ENCODE peak calls at places on chromosomes 7 and 10, in seven cellular contexts. H, V, S, U, M, J and A are unnamed samples.

GRCh38 chr7:5349437-5350173 is 66.9 kb downstream of the SLC29A4 start:
- DNase-seq in H (no peak), V (no peak), S (no peak), U (no peak), M (no peak), J (peak; percentile 66), A (no peak)

GRCh38 chr7:93219877-93220276 is 6.4 kb downstream of the HEPACAM2 start:
- DNase-seq in H (no peak), V (no peak), S (no peak), U (no peak), M (no peak), J (no peak), A (no peak)

GRCh38 chr7:66140924-66141323 is 26.3 kb downstream of the CRCP start:
- DNase-seq in H (peak; percentile 85), V (peak; percentile 84), S (peak; percentile 86), U (peak; percentile 82), M (peak; percentile 51), J (peak; percentile 49), A (peak; percentile 87)

GRCh38 chr7:25894902-25895791 is 256.9 kb upstream of the NFE2L3 start:
- DNase-seq in H (peak; percentile 78), V (peak; percentile 2), S (peak; percentile 10), U (peak; percentile 3), M (peak; percentile 78), J (peak; percentile 58), A (peak; percentile 52)

GRCh38 chr7:111090834-111091233 is at the start of gene LRRN3:
- DNase-seq in H (peak; percentile 13), V (peak; percentile 61), S (peak; percentile 57), U (peak; percentile 75), M (peak; percentile 25), J (no peak), A (no peak)

GRCh38 chr7:5578441-5579024 is 154.9 kb upstream of the TNRC18 start:
- DNase-seq in H (no peak), V (no peak), S (no peak), U (no peak), M (no peak), J (no peak), A (no peak)

GRCh38 chr10:126014309-126014708 is 117.9 kb downstream of the FANK1 start:
- DNase-seq in H (no peak), V (peak; percentile 78), S (peak; percentile 23), U (peak; percentile 90), M (no peak), J (no peak), A (peak; percentile 30)

GRCh38 chr7:5276611-5277010 is 6.1 kb upstream of the SLC29A4 start:
- DNase-seq in H (no peak), V (no peak), S (no peak), U (no peak), M (no peak), J (no peak), A (no peak)

GRCh38 chr7:122442929-122443328 is 138.4 kb upstream of the FEZF1 start:
- DNase-seq in H (no peak), V (no peak), S (no peak), U (no peak), M (peak; percentile 78), J (peak; percentile 88), A (no peak)

GRCh38 chr10:82397859-82398258 is 522.9 kb downstream of the NRG3 start:
- DNase-seq in H (no peak), V (no peak), S (no peak), U (no peak), M (peak; percentile 28), J (peak; percentile 96), A (no peak)

GRCh38 chr10:130990536-130990935 is 321.0 kb downstream of the TCERG1L start:
- DNase-seq in H (no peak), V (no peak), S (no peak), U (no peak), M (no peak), J (no peak), A (no peak)

GRCh38 chr7:110534241-110534931 is 556.5 kb upstream of the LRRN3 start:
- DNase-seq in H (peak; percentile 26), V (peak; percentile 71), S (peak; percentile 2), U (peak; percentile 43), M (no peak), J (no peak), A (peak; percentile 97)

GRCh38 chr7:65269150-65269856 is 104.4 kb upstream of the ZNF92 start:
- DNase-seq in H (peak; percentile 90), V (peak; percentile 58), S (peak; percentile 22), U (peak; percentile 84), M (peak; percentile 99), J (peak; percentile 99), A (peak; percentile 12)

GRCh38 chr10:132464256-132465192 is 67.5 kb downstream of the PWWP2B start:
- DNase-seq in H (peak; percentile 59), V (no peak), S (peak; percentile 43), U (no peak), M (no peak), J (no peak), A (no peak)

GRCh38 chr7:20399516-20399915 is 68.8 kb downstream of the ITGB8 start:
- DNase-seq in H (no peak), V (peak; percentile 17), S (peak; percentile 42), U (peak; percentile 55), M (no peak), J (no peak), A (peak; percentile 69)

GRCh38 chr10:56586391-56586790 is 225.3 kb upstream of the ZWINT start:
- DNase-seq in H (no peak), V (no peak), S (no peak), U (no peak), M (peak; percentile 61), J (peak; percentile 50), A (no peak)

GRCh38 chr10:4359003-4359402 is 467.0 kb upstream of the AKR1E2 start:
- DNase-seq in H (no peak), V (no peak), S (peak; percentile 29), U (no peak), M (peak; percentile 79), J (peak; percentile 75), A (peak; percentile 77)

GRCh38 chr7:107715531-107715930 is 28.4 kb upstream of the CBLL1 start:
- DNase-seq in H (no peak), V (peak; percentile 57), S (no peak), U (peak; percentile 64), M (no peak), J (no peak), A (peak; percentile 40)

GRCh38 chr7:121069346-121070100 is 81.0 kb downstream of the CPED1 start:
- DNase-seq in H (no peak), V (peak; percentile 41), S (peak; percentile 20), U (peak; percentile 67), M (no peak), J (no peak), A (no peak)
- H3K4me3 ChIP-seq in H (no peak overlapping the region), V (no peak overlapping the region), S (no peak overlapping the region), U (no peak overlapping the region), M (no peak overlapping the region), J (no peak overlapping the region), A (no peak overlapping the region)

GRCh38 chr10:50541921-50542320 is 81.8 kb downstream of the SGMS1 start:
- DNase-seq in H (no peak), V (no peak), S (no peak), U (no peak), M (no peak), J (no peak), A (no peak)
- H3K4me3 ChIP-seq in H (no peak overlapping the region), V (no peak overlapping the region), S (no peak overlapping the region), U (no peak overlapping the region), M (no peak overlapping the region), J (no peak overlapping the region), A (no peak overlapping the region)

GRCh38 chr10:17605936-17606335 is 11.2 kb downstream of the HACD1 start:
- DNase-seq in H (no peak), V (no peak), S (no peak), U (no peak), M (no peak), J (no peak), A (no peak)
- H3K4me3 ChIP-seq in H (no peak overlapping the region), V (no peak overlapping the region), S (no peak overlapping the region), U (no peak overlapping the region), M (no peak overlapping the region), J (no peak overlapping the region), A (no peak overlapping the region)

DNA sequence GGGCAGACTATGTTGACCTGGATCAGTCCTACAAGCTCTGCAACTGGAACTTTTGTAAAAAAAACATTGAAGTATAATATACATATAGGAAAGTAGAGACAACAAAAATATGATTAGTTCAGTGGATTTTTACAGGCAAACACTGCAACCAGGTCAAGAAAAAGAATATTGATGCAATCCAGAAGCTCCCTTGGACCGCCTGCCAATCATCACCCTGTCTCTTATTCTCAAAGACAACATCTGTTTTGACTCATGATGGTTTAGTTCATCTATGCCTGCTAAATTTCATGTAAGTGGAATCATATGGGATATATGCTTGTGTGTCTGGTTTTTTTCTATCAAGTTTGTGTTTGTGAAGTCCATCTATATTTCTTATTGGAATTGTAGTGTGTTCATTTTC is 7.7 kb upstream of the HYCC1 start:
- DNase-seq in H (no peak), V (no peak), S (no peak), U (no peak), M (no peak), J (no peak), A (peak; percentile 31)
- H3K4me3 ChIP-seq in H (no peak overlapping the region), V (no peak overlapping the region), S (no peak overlapping the region), U (no peak overlapping the region), M (no peak overlapping the region), J (no peak overlapping the region), A (no peak overlapping the region)

DNA sequence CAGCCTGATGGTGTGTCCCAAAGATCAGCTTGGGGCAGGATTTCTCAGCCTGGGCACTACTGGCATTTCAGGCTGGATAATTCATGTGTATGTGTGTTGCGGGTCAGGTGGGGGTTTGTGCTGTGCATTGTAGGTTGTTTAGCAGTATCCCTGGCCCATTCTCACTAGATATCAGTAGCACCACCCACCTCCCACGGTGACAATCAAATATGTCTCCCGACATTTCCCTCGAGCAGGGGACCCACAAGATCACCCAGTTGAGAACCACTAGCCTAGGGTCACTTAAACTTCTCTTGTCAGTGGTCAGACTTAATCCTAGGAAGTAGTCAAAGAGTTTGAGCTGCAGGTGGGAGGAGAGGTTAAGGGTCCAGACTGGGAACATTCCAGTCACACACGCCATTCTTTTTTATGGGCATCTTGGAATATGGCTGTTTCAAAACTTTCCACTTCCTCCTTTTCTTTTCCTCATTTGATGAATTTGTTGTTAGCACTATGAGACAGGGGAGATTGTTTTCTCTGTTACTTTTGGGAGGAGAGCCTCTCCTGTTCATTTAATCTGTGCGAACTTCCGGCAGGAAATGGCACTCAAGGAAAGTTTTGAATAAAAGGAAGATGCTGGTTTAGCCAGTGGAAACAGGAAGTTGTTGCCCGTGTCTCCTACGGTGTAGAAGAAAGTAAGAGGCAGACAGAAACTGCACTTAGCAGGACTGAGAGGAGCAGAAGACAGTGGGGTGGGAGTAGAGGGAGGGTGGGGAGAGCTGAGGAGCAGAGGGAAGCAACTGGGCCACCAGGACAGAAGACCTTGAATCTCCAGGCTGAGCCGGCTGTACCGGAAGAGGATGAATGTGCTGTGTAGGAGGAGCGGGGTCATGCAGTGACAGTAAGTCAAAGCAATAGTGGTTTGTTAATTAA is 17.6 kb upstream of the EXOC6 start:
- DNase-seq in H (no peak), V (no peak), S (no peak), U (no peak), M (no peak), J (no peak), A (no peak)
- H3K4me3 ChIP-seq in H (no peak overlapping the region), V (no peak overlapping the region), S (no peak overlapping the region), U (no peak overlapping the region), M (no peak overlapping the region), J (no peak overlapping the region), A (no peak overlapping the region)

GRCh38 chr10:43619368-43619767 is 13.1 kb downstream of the ZNF485 start:
- DNase-seq in H (no peak), V (no peak), S (no peak), U (no peak), M (no peak), J (no peak), A (no peak)
- H3K4me3 ChIP-seq in H (no peak overlapping the region), V (no peak overlapping the region), S (no peak overlapping the region), U (no peak overlapping the region), M (no peak overlapping the region), J (no peak overlapping the region), A (no peak overlapping the region)

GRCh38 chr7:44636041-44636580 is 29.7 kb downstream of the OGDH start:
- DNase-seq in H (peak; percentile 46), V (no peak), S (no peak), U (no peak), M (no peak), J (no peak), A (no peak)
- H3K4me3 ChIP-seq in H (no peak overlapping the region), V (no peak overlapping the region), S (no peak overlapping the region), U (no peak overlapping the region), M (no peak overlapping the region), J (no peak overlapping the region), A (no peak overlapping the region)